ENCODE peak calls at places on chromosomes 5 and 9, in eight cellular contexts. G is stomach, K is ovary, H is A673, L is right lobe of liver, Q is WERI-Rb-1, C is psoas muscle, P is ascending aorta. J is an unnamed sample. For H3K9me3, the result is how much of the 10 kb centered on the place peaks cover.

GRCh38 chr9:95181226-95181818 is 136.2 kb downstream of the FANCC start:
- DNase-seq in G (no peak), K (no peak), H (peak), L (no peak), Q (no peak), C (no peak), P (no peak), J (no peak)

GRCh38 chr9:69674741-69675438 is 2.7 kb upstream of the APBA1 start:
- DNase-seq in G (no peak), K (no peak), H (peak), L (no peak), Q (no peak), C (no peak), P (no peak), J (no peak)

GRCh38 chr9:91750343-91750742 is 199.7 kb downstream of the ROR2 start:
- DNase-seq in G (no peak), K (no peak), H (peak), L (no peak), Q (peak), C (no peak), P (no peak), J (no peak)

GRCh38 chr5:40869371-40869770 is 28.2 kb downstream of the CARD6 start:
- DNase-seq in G (no peak), K (no peak), H (peak), L (no peak), Q (no peak), C (no peak), P (no peak), J (no peak)

GRCh38 chr9:86239053-86239770 is 20.2 kb downstream of the C9orf153 start:
- DNase-seq in G (no peak), K (no peak), H (no peak), L (no peak), Q (no peak), C (no peak), P (no peak), J (no peak)

GRCh38 chr9:26326473-26327044 is 566.0 kb downstream of the CAAP1 start:
- DNase-seq in G (no peak), K (no peak), H (peak), L (no peak), Q (peak), C (no peak), P (no peak), J (no peak)

GRCh38 chr5:73030995-73031394 is 75.2 kb downstream of the FCHO2 start:
- DNase-seq in G (no peak), K (no peak), H (peak), L (no peak), Q (no peak), C (no peak), P (no peak), J (no peak)

GRCh38 chr5:171295299-171295698 is 13.7 kb upstream of the TLX3 start:
- DNase-seq in G (no peak), K (no peak), H (no peak), L (no peak), Q (no peak), C (no peak), P (no peak), J (no peak)

GRCh38 chr9:83047839-83048775 is 14.8 kb downstream of the RASEF start:
- DNase-seq in G (peak), K (no peak), H (no peak), L (no peak), Q (no peak), C (no peak), P (no peak), J (no peak)

GRCh38 chr9:136723362-136723976 is 11.1 kb downstream of the DIPK1B start:
- DNase-seq in G (no peak), K (no peak), H (peak), L (no peak), Q (no peak), C (no peak), P (no peak), J (no peak)

GRCh38 chr9:114385412-114386181 is 2.2 kb downstream of the AKNA start:
- DNase-seq in G (peak), K (peak), H (peak), L (peak), Q (no peak), C (peak), P (peak), J (peak)

GRCh38 chr5:107476783-107477182 is 194.0 kb downstream of the EFNA5 start:
- DNase-seq in G (peak), K (no peak), H (peak), L (no peak), Q (no peak), C (no peak), P (no peak), J (no peak)

GRCh38 chr5:154077692-154078091 is 38.9 kb downstream of the MFAP3 start:
- DNase-seq in G (peak), K (no peak), H (no peak), L (no peak), Q (no peak), C (no peak), P (no peak), J (no peak)

GRCh38 chr5:6333182-6333905 is 45.0 kb downstream of the MED10 start:
- DNase-seq in G (no peak), K (no peak), H (no peak), L (no peak), Q (no peak), C (no peak), P (no peak), J (no peak)

GRCh38 chr5:14748180-14748900 is 83.8 kb downstream of the OTULIN start:
- DNase-seq in G (no peak), K (no peak), H (no peak), L (no peak), Q (no peak), C (no peak), P (peak), J (no peak)

GRCh38 chr5:169192572-169192971 is 108.4 kb downstream of the SLIT3 start:
- DNase-seq in G (no peak), K (no peak), H (no peak), L (no peak), Q (no peak), C (no peak), P (no peak), J (no peak)

GRCh38 chr9:131017067-131017466 is 8.1 kb downstream of the LAMC3 start:
- DNase-seq in G (no peak), K (no peak), H (no peak), L (no peak), Q (no peak), C (peak), P (no peak), J (no peak)

GRCh38 chr9:130128782-130129424 is 43.3 kb upstream of the NCS1 start:
- DNase-seq in G (no peak), K (no peak), H (peak), L (no peak), Q (no peak), C (peak), P (peak), J (peak)

GRCh38 chr5:180007582-180007981 is 64.0 kb downstream of the RNF130 start:
- DNase-seq in G (no peak), K (no peak), H (no peak), L (no peak), Q (peak), C (no peak), P (no peak), J (no peak)

GRCh38 chr5:132095077-132095744 is 21.6 kb downstream of the CSF2 start:
- DNase-seq in G (no peak), K (no peak), H (no peak), L (no peak), Q (no peak), C (no peak), P (no peak), J (no peak)

GRCh38 chr5:174717826-174718455 is 6.4 kb upstream of the MSX2 start:
- DNase-seq in G (no peak), K (no peak), H (no peak), L (no peak), Q (no peak), C (no peak), P (no peak), J (no peak)

GRCh38 chr5:53783624-53784228 is 223.3 kb downstream of the NDUFS4 start:
- DNase-seq in G (no peak), K (no peak), H (no peak), L (no peak), Q (no peak), C (no peak), P (no peak), J (no peak)

GRCh38 chr9:129815278-129815677 is 8.7 kb downstream of the TOR1A start:
- DNase-seq in G (no peak), K (no peak), H (no peak), L (no peak), Q (no peak), C (no peak), P (no peak), J (no peak)

GRCh38 chr5:13731229-13731628 is 213.3 kb downstream of the DNAH5 start:
- DNase-seq in G (no peak), K (no peak), H (no peak), L (no peak), Q (no peak), C (no peak), P (no peak), J (no peak)

DNA sequence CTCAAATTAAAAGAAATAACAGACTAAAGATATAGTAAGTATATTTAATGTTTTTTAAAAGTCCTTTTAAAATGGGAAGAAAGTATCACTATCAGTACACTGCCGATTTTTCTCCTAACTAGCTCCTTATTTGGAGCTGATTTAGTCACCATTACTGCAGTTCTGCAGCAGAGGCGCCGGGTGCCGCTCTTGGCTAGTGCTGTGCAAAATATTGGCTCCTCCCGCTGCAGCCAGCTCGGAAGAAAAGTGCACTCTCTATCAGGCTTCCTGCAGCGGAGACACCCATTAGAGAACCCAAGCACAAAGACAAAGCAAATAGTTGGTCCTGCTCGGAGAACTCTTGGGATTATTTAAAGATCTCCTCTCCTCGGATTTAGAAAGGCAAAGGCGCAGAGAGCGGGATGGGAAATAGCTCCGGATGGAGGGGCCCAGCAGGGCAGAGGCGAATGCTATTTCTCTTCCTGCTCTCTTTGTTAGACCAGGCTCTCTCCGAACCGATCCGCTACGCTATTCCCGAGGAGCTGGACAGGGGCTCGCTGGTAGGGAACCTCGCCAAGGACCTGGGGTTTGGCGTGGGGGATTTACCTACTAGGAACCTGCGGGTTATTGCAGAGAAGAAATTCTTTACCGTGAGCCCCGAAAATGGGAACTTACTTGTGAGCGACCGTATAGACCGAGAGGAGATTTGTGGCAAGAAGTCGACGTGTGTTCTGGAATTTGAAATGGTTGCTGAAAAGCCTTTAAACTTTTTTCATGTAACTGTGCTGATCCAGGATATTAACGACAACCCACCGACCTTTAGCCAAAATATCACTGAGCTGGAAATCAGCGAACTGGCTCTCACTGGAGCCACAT is at the start of gene PCDHGB3:
- DNase-seq in G (no peak), K (no peak), H (peak), L (no peak), Q (no peak), C (peak), P (no peak), J (no peak)
- H3K9me3 ChIP-seq in G (half or more), K (under half), H (under half), L (under half), Q (under half), C (under half), P (half or more), J (under half)

GRCh38 chr5:141640698-141641097 is 3.9 kb downstream of the RELL2 start:
- DNase-seq in G (no peak), K (no peak), H (no peak), L (no peak), Q (no peak), C (no peak), P (peak), J (no peak)
- H3K9me3 ChIP-seq in G (under half), K (under half), H (under half), L (under half), Q (under half), C (under half), P (under half), J (under half)

GRCh38 chr5:12099296-12099695 is 195.1 kb upstream of the CTNND2 start:
- DNase-seq in G (no peak), K (no peak), H (no peak), L (no peak), Q (no peak), C (no peak), P (no peak), J (no peak)
- H3K9me3 ChIP-seq in G (under half), K (under half), H (under half), L (under half), Q (under half), C (under half), P (under half), J (under half)

GRCh38 chr5:27158171-27158570 is 119.8 kb upstream of the CDH9 start:
- DNase-seq in G (no peak), K (no peak), H (no peak), L (no peak), Q (no peak), C (no peak), P (no peak), J (no peak)
- H3K9me3 ChIP-seq in G (under half), K (under half), H (under half), L (under half), Q (under half), C (under half), P (under half), J (under half)

J was measured in T-helper 17 cell.